ENCODE peak calls at places on chromosomes 11 and 22, in nine cellular contexts. One of them, this sample, is unnamed.

GRCh38 chr11:95682552-95682951 is 107.0 kb downstream of the FAM76B start:
- DNase-seq in thoracic aorta: no peak
- DNase-seq in heart left ventricle: no peak
- DNase-seq in ovary: no peak
- DNase-seq in neural progenitor cell: no peak
- DNase-seq in Caco-2: no peak
- DNase-seq in testis: no peak
- DNase-seq in prostate gland: no peak
- DNase-seq in WERI-Rb-1: no peak
- DNase-seq in this sample: no peak

GRCh38 chr11:12161137-12161536 is 50.7 kb downstream of the MICAL2 start:
- DNase-seq in Caco-2: no peak
- DNase-seq in neural progenitor cell: no peak
- DNase-seq in WERI-Rb-1: no peak
- DNase-seq in thoracic aorta: no peak
- DNase-seq in heart left ventricle: peak; percentile 67
- DNase-seq in prostate gland: no peak
- DNase-seq in ovary: peak; percentile 17
- DNase-seq in testis: peak; percentile 36
- DNase-seq in this sample: no peak

GRCh38 chr22:20141186-20142077 is 9.4 kb downstream of the CCDC188 start:
- DNase-seq in prostate gland: no peak
- DNase-seq in WERI-Rb-1: no peak
- DNase-seq in testis: no peak
- DNase-seq in heart left ventricle: no peak
- DNase-seq in neural progenitor cell: no peak
- DNase-seq in thoracic aorta: no peak
- DNase-seq in Caco-2: no peak
- DNase-seq in ovary: no peak
- DNase-seq in this sample: no peak

GRCh38 chr22:17920145-17920605 is 104.2 kb downstream of the MICAL3 start:
- DNase-seq in neural progenitor cell: peak; percentile 59
- DNase-seq in thoracic aorta: no peak
- DNase-seq in heart left ventricle: peak; percentile 93
- DNase-seq in ovary: peak; percentile 58
- DNase-seq in testis: peak; percentile 86
- DNase-seq in prostate gland: peak; percentile 87
- DNase-seq in Caco-2: peak; percentile 89
- DNase-seq in WERI-Rb-1: peak; percentile 48
- DNase-seq in this sample: no peak

GRCh38 chr11:124113890-124114289 is 1.4 kb upstream of the VWA5A start:
- DNase-seq in ovary: no peak
- DNase-seq in testis: no peak
- DNase-seq in heart left ventricle: no peak
- DNase-seq in Caco-2: no peak
- DNase-seq in prostate gland: no peak
- DNase-seq in neural progenitor cell: no peak
- DNase-seq in WERI-Rb-1: no peak
- DNase-seq in thoracic aorta: no peak
- DNase-seq in this sample: no peak

GRCh38 chr11:1152316-1153104 is 5.2 kb upstream of the MUC5AC start:
- DNase-seq in Caco-2: peak; percentile 60
- DNase-seq in ovary: peak; percentile 7
- DNase-seq in heart left ventricle: no peak
- DNase-seq in neural progenitor cell: no peak
- DNase-seq in prostate gland: no peak
- DNase-seq in thoracic aorta: no peak
- DNase-seq in testis: peak; percentile 10
- DNase-seq in WERI-Rb-1: no peak
- DNase-seq in this sample: no peak

GRCh38 chr11:23923357-23923756 is 573.5 kb upstream of the LUZP2 start:
- DNase-seq in Caco-2: no peak
- DNase-seq in heart left ventricle: no peak
- DNase-seq in ovary: no peak
- DNase-seq in prostate gland: no peak
- DNase-seq in thoracic aorta: no peak
- DNase-seq in neural progenitor cell: no peak
- DNase-seq in WERI-Rb-1: no peak
- DNase-seq in testis: no peak
- DNase-seq in this sample: no peak

GRCh38 chr22:46794067-46794466 is 31.6 kb downstream of the TBC1D22A start:
- DNase-seq in prostate gland: no peak
- DNase-seq in ovary: no peak
- DNase-seq in WERI-Rb-1: no peak
- DNase-seq in heart left ventricle: no peak
- DNase-seq in testis: no peak
- DNase-seq in neural progenitor cell: no peak
- DNase-seq in Caco-2: peak; percentile 27
- DNase-seq in thoracic aorta: no peak
- DNase-seq in this sample: no peak

GRCh38 chr11:9765320-9766101 is 101.6 kb downstream of the SWAP70 start:
- DNase-seq in thoracic aorta: no peak
- DNase-seq in WERI-Rb-1: no peak
- DNase-seq in Caco-2: peak; percentile 68
- DNase-seq in prostate gland: no peak
- DNase-seq in heart left ventricle: peak; percentile 80
- DNase-seq in neural progenitor cell: peak; percentile 25
- DNase-seq in ovary: peak; percentile 67
- DNase-seq in testis: peak; percentile 76
- DNase-seq in this sample: no peak

GRCh38 chr11:72226701-72227100 is 2.1 kb downstream of the INPPL1 start:
- DNase-seq in prostate gland: no peak
- DNase-seq in heart left ventricle: no peak
- DNase-seq in neural progenitor cell: no peak
- DNase-seq in testis: peak; percentile 11
- DNase-seq in Caco-2: peak; percentile 38
- DNase-seq in WERI-Rb-1: no peak
- DNase-seq in ovary: no peak
- DNase-seq in thoracic aorta: no peak
- DNase-seq in this sample: no peak

GRCh38 chr22:35480627-35481565 is 59.7 kb upstream of the RASD2 start:
- DNase-seq in heart left ventricle: no peak
- DNase-seq in prostate gland: no peak
- DNase-seq in testis: no peak
- DNase-seq in thoracic aorta: no peak
- DNase-seq in Caco-2: no peak
- DNase-seq in neural progenitor cell: no peak
- DNase-seq in WERI-Rb-1: no peak
- DNase-seq in ovary: no peak
- DNase-seq in this sample: no peak

GRCh38 chr11:133842053-133842452 is 3.3 kb downstream of the SPATA19 start:
- DNase-seq in neural progenitor cell: no peak
- DNase-seq in testis: no peak
- DNase-seq in Caco-2: no peak
- DNase-seq in ovary: no peak
- DNase-seq in heart left ventricle: no peak
- DNase-seq in thoracic aorta: no peak
- DNase-seq in prostate gland: no peak
- DNase-seq in WERI-Rb-1: no peak
- DNase-seq in this sample: peak; percentile 23

GRCh38 chr22:46432164-46433068 is 96.9 kb downstream of the TRMU start:
- DNase-seq in thoracic aorta: no peak
- DNase-seq in neural progenitor cell: no peak
- DNase-seq in WERI-Rb-1: no peak
- DNase-seq in ovary: no peak
- DNase-seq in prostate gland: no peak
- DNase-seq in heart left ventricle: no peak
- DNase-seq in testis: no peak
- DNase-seq in Caco-2: no peak
- DNase-seq in this sample: peak; percentile 43

GRCh38 chr11:62607729-62608128 is 4.8 kb downstream of the EML3 start:
- DNase-seq in Caco-2: no peak
- DNase-seq in thoracic aorta: no peak
- DNase-seq in prostate gland: no peak
- DNase-seq in ovary: no peak
- DNase-seq in heart left ventricle: no peak
- DNase-seq in testis: no peak
- DNase-seq in WERI-Rb-1: no peak
- DNase-seq in neural progenitor cell: no peak
- DNase-seq in this sample: no peak

GRCh38 chr11:68750197-68750987 is 928 bp downstream of the TESMIN start:
- DNase-seq in ovary: peak; percentile 38
- DNase-seq in WERI-Rb-1: no peak
- DNase-seq in prostate gland: no peak
- DNase-seq in testis: no peak
- DNase-seq in thoracic aorta: no peak
- DNase-seq in neural progenitor cell: peak; percentile 71
- DNase-seq in Caco-2: no peak
- DNase-seq in heart left ventricle: no peak
- DNase-seq in this sample: peak; percentile 36

GRCh38 chr11:118175600-118176399 is 639 bp downstream of the SCN2B start:
- DNase-seq in WERI-Rb-1: no peak
- DNase-seq in ovary: no peak
- DNase-seq in neural progenitor cell: no peak
- DNase-seq in thoracic aorta: no peak
- DNase-seq in testis: no peak
- DNase-seq in prostate gland: no peak
- DNase-seq in Caco-2: no peak
- DNase-seq in heart left ventricle: no peak
- DNase-seq in this sample: no peak
- H3K4me3 ChIP-seq in WERI-Rb-1: peak overlapping the region; percentile 48
- H3K4me3 ChIP-seq in ovary: peak overlapping the region; percentile 33
- H3K4me3 ChIP-seq in neural progenitor cell: peak overlapping the region; percentile 81
- H3K4me3 ChIP-seq in thoracic aorta: peak overlapping the region; percentile 20
- H3K4me3 ChIP-seq in testis: no peak overlapping the region
- H3K4me3 ChIP-seq in prostate gland: no peak overlapping the region
- H3K4me3 ChIP-seq in Caco-2: no peak overlapping the region
- H3K4me3 ChIP-seq in heart left ventricle: peak overlapping the region; percentile 58
- H3K4me3 ChIP-seq in this sample: no peak overlapping the region

GRCh38 chr11:92388380-92388779 is 163.8 kb downstream of the FAT3 start:
- DNase-seq in testis: no peak
- DNase-seq in neural progenitor cell: no peak
- DNase-seq in heart left ventricle: no peak
- DNase-seq in thoracic aorta: no peak
- DNase-seq in WERI-Rb-1: no peak
- DNase-seq in ovary: no peak
- DNase-seq in Caco-2: no peak
- DNase-seq in prostate gland: no peak
- DNase-seq in this sample: no peak
- TF ChIP-seq CTCF in testis: no peak
- TF ChIP-seq CTCF in neural progenitor cell: peak; percentile 33
- TF ChIP-seq CTCF in heart left ventricle: peak; percentile 33
- TF ChIP-seq CTCF in thoracic aorta: peak; percentile 19
- TF ChIP-seq CTCF in WERI-Rb-1: no peak
- TF ChIP-seq CTCF in ovary: no peak
- TF ChIP-seq CTCF in Caco-2: no peak
- TF ChIP-seq CTCF in prostate gland: no peak
- TF ChIP-seq CTCF in this sample: no peak

DNA sequence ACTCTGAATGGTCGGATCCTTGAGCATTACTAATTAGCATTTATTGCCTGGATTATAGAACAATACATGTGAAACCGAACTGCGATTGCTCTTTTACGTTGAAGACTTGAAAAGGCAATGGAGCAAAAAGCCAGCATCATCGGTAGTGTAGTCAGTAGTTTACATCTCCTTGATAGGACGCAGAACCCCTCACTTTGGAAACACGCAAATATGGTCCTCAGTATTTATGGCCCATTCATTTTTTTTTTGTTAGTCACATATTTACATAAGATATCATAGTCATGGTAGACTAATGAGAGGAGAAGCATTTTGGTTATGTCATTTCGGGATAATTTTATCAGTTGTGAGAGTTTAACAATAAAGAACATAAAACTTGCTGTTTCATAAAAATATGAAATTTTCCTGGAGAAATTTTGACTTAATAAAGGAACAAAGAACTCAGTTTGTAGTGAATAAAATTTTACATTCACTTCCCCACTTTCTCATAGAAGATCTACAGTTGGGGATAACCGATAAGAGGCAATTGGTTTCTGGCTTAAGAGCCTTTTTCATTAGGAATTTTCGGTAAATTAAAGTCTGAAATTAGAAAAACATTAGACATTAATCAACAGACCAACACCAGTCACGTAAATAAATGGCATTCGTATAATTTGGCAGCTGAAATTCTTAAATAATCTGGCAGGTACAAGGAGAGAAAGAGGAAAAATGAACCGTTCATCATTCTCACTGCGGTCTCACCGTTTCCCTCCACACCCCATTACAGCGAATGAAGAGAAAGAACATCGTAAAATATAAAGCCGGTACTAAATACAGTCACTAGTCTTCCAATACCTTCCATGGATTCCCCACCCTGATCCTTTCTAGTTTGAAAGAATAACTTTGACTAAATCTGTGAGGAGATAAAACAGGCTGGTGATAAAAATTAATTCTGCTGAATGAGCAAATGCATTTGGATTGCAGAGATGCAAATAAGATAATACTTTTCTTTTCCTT is 19.8 kb downstream of the BLID start:
- DNase-seq in prostate gland: no peak
- DNase-seq in WERI-Rb-1: no peak
- DNase-seq in thoracic aorta: no peak
- DNase-seq in ovary: no peak
- DNase-seq in testis: no peak
- DNase-seq in Caco-2: no peak
- DNase-seq in heart left ventricle: no peak
- DNase-seq in neural progenitor cell: no peak
- DNase-seq in this sample: no peak
- H3K4me3 ChIP-seq in prostate gland: no peak overlapping the region
- H3K4me3 ChIP-seq in WERI-Rb-1: no peak overlapping the region
- H3K4me3 ChIP-seq in thoracic aorta: peak overlapping the region; percentile 91
- H3K4me3 ChIP-seq in ovary: peak overlapping the region; percentile 58
- H3K4me3 ChIP-seq in testis: peak overlapping the region; percentile 6
- H3K4me3 ChIP-seq in Caco-2: no peak overlapping the region
- H3K4me3 ChIP-seq in heart left ventricle: peak overlapping the region; percentile 68
- H3K4me3 ChIP-seq in neural progenitor cell: no peak overlapping the region
- H3K4me3 ChIP-seq in this sample: no peak overlapping the region

GRCh38 chr11:80320226-80320625 is 879.4 kb upstream of the TENM4 start:
- DNase-seq in heart left ventricle: no peak
- DNase-seq in prostate gland: no peak
- DNase-seq in neural progenitor cell: no peak
- DNase-seq in thoracic aorta: no peak
- DNase-seq in Caco-2: no peak
- DNase-seq in testis: no peak
- DNase-seq in ovary: no peak
- DNase-seq in WERI-Rb-1: no peak
- DNase-seq in this sample: no peak

GRCh38 chr11:80317612-80318011 is 876.8 kb upstream of the TENM4 start:
- DNase-seq in Caco-2: no peak
- DNase-seq in neural progenitor cell: no peak
- DNase-seq in WERI-Rb-1: no peak
- DNase-seq in heart left ventricle: no peak
- DNase-seq in testis: no peak
- DNase-seq in ovary: no peak
- DNase-seq in prostate gland: no peak
- DNase-seq in thoracic aorta: no peak
- DNase-seq in this sample: no peak

GRCh38 chr11:80315263-80315662 is 874.4 kb upstream of the TENM4 start:
- DNase-seq in thoracic aorta: no peak
- DNase-seq in prostate gland: no peak
- DNase-seq in testis: no peak
- DNase-seq in heart left ventricle: no peak
- DNase-seq in WERI-Rb-1: no peak
- DNase-seq in Caco-2: no peak
- DNase-seq in ovary: no peak
- DNase-seq in neural progenitor cell: no peak
- DNase-seq in this sample: no peak

DNA sequence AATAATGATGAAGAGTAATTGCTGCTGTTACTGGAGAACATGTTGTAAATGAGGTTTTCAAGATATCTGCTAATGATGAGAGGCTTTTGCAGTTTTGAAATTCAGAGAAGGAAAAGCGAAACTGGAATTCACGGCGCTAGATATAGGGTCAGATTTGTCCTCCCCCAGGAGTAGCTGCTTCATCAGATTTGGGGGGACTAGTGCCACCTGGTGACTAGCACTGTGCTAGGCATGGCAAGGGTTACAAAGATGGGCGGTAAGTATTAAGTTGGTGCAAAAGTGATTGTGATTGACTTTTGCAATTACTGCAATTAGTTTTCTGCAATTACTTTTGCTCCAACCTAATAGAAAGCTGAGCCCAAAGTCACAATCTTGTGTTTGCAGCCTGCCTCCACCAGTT is 879.9 kb upstream of the TENM4 start:
- DNase-seq in testis: no peak
- DNase-seq in thoracic aorta: no peak
- DNase-seq in neural progenitor cell: no peak
- DNase-seq in Caco-2: no peak
- DNase-seq in prostate gland: no peak
- DNase-seq in heart left ventricle: no peak
- DNase-seq in WERI-Rb-1: no peak
- DNase-seq in ovary: no peak
- DNase-seq in this sample: no peak
- TF ChIP-seq CTCF in testis: no peak
- TF ChIP-seq CTCF in thoracic aorta: no peak
- TF ChIP-seq CTCF in neural progenitor cell: peak; percentile 42
- TF ChIP-seq CTCF in Caco-2: no peak
- TF ChIP-seq CTCF in prostate gland: no peak
- TF ChIP-seq CTCF in heart left ventricle: no peak
- TF ChIP-seq CTCF in WERI-Rb-1: peak; percentile 24
- TF ChIP-seq CTCF in ovary: no peak
- TF ChIP-seq CTCF in this sample: no peak